ENCODE peak calls at places on chromosomes 2 and 18, in eight cellular contexts. One of them, this sample, is unnamed.

GRCh38 chr2:241314181-241314932 is 1.1 kb downstream of the HDLBP start:
- DNase-seq in pancreas: no peak
- DNase-seq in mammary epithelial cell: no peak
- DNase-seq in SJSA1: no peak
- DNase-seq in breast epithelium: no peak
- DNase-seq in endodermal cell: no peak
- DNase-seq in small intestine: no peak
- DNase-seq in left ventricle myocardium inferior: no peak
- DNase-seq in this sample: no peak

GRCh38 chr2:240395896-240396622 is 39.4 kb upstream of the GPC1 start:
- DNase-seq in pancreas: peak; percentile 36
- DNase-seq in left ventricle myocardium inferior: no peak
- DNase-seq in breast epithelium: no peak
- DNase-seq in small intestine: no peak
- DNase-seq in endodermal cell: peak; percentile 20
- DNase-seq in mammary epithelial cell: peak; percentile 8
- DNase-seq in SJSA1: no peak
- DNase-seq in this sample: no peak

GRCh38 chr2:205865794-205866490 is 183.6 kb downstream of the NRP2 start:
- DNase-seq in small intestine: no peak
- DNase-seq in left ventricle myocardium inferior: no peak
- DNase-seq in pancreas: no peak
- DNase-seq in breast epithelium: no peak
- DNase-seq in SJSA1: peak; percentile 14
- DNase-seq in endodermal cell: no peak
- DNase-seq in mammary epithelial cell: peak; percentile 17
- DNase-seq in this sample: no peak

GRCh38 chr18:31942301-31942998 is 478 bp downstream of the TRAPPC8 start:
- DNase-seq in small intestine: peak; percentile 39
- DNase-seq in pancreas: peak; percentile 75
- DNase-seq in breast epithelium: peak; percentile 26
- DNase-seq in SJSA1: no peak
- DNase-seq in endodermal cell: no peak
- DNase-seq in mammary epithelial cell: peak; percentile 67
- DNase-seq in left ventricle myocardium inferior: no peak
- DNase-seq in this sample: peak; percentile 27

GRCh38 chr2:27185331-27186026 is 26.4 kb upstream of the ATRAID start:
- DNase-seq in endodermal cell: no peak
- DNase-seq in left ventricle myocardium inferior: no peak
- DNase-seq in pancreas: no peak
- DNase-seq in breast epithelium: no peak
- DNase-seq in mammary epithelial cell: no peak
- DNase-seq in small intestine: peak; percentile 45
- DNase-seq in SJSA1: peak; percentile 96
- DNase-seq in this sample: peak; percentile 68

GRCh38 chr2:173090291-173090877 is 14.7 kb downstream of the MAP3K20 start:
- DNase-seq in SJSA1: peak; percentile 63
- DNase-seq in pancreas: no peak
- DNase-seq in mammary epithelial cell: no peak
- DNase-seq in endodermal cell: peak; percentile 51
- DNase-seq in left ventricle myocardium inferior: peak; percentile 30
- DNase-seq in breast epithelium: no peak
- DNase-seq in small intestine: no peak
- DNase-seq in this sample: no peak

GRCh38 chr2:108587621-108588020 is 53.4 kb downstream of the LIMS1 start:
- DNase-seq in left ventricle myocardium inferior: peak; percentile 31
- DNase-seq in small intestine: no peak
- DNase-seq in SJSA1: peak; percentile 45
- DNase-seq in mammary epithelial cell: peak; percentile 70
- DNase-seq in pancreas: no peak
- DNase-seq in endodermal cell: no peak
- DNase-seq in breast epithelium: no peak
- DNase-seq in this sample: no peak

GRCh38 chr2:111161971-111162370 is 41.3 kb downstream of the BCL2L11 start:
- DNase-seq in small intestine: peak; percentile 32
- DNase-seq in SJSA1: no peak
- DNase-seq in mammary epithelial cell: no peak
- DNase-seq in endodermal cell: peak; percentile 20
- DNase-seq in breast epithelium: peak; percentile 72
- DNase-seq in pancreas: peak; percentile 70
- DNase-seq in left ventricle myocardium inferior: peak; percentile 62
- DNase-seq in this sample: no peak

GRCh38 chr18:48563027-48563426 is 24.2 kb downstream of the CTIF start:
- DNase-seq in pancreas: peak; percentile 9
- DNase-seq in endodermal cell: peak; percentile 54
- DNase-seq in mammary epithelial cell: peak; percentile 73
- DNase-seq in SJSA1: peak; percentile 78
- DNase-seq in breast epithelium: no peak
- DNase-seq in left ventricle myocardium inferior: no peak
- DNase-seq in small intestine: no peak
- DNase-seq in this sample: no peak

GRCh38 chr2:127451981-127452380 is 33.8 kb downstream of the PROC start:
- DNase-seq in SJSA1: peak; percentile 22
- DNase-seq in pancreas: no peak
- DNase-seq in mammary epithelial cell: no peak
- DNase-seq in endodermal cell: no peak
- DNase-seq in left ventricle myocardium inferior: no peak
- DNase-seq in small intestine: no peak
- DNase-seq in breast epithelium: no peak
- DNase-seq in this sample: no peak

GRCh38 chr2:136770384-136770783 is 5.0 kb downstream of the THSD7B start:
- DNase-seq in SJSA1: no peak
- DNase-seq in breast epithelium: no peak
- DNase-seq in small intestine: no peak
- DNase-seq in mammary epithelial cell: no peak
- DNase-seq in pancreas: no peak
- DNase-seq in endodermal cell: no peak
- DNase-seq in left ventricle myocardium inferior: no peak
- DNase-seq in this sample: no peak

GRCh38 chr2:136764397-136765255 is 719 bp upstream of the THSD7B start:
- DNase-seq in mammary epithelial cell: peak; percentile 9
- DNase-seq in left ventricle myocardium inferior: no peak
- DNase-seq in pancreas: peak; percentile 57
- DNase-seq in small intestine: no peak
- DNase-seq in endodermal cell: peak; percentile 86
- DNase-seq in breast epithelium: no peak
- DNase-seq in SJSA1: no peak
- DNase-seq in this sample: no peak

GRCh38 chr2:136767030-136767429 is 1.7 kb downstream of the THSD7B start:
- DNase-seq in SJSA1: no peak
- DNase-seq in endodermal cell: no peak
- DNase-seq in breast epithelium: no peak
- DNase-seq in pancreas: no peak
- DNase-seq in small intestine: no peak
- DNase-seq in left ventricle myocardium inferior: no peak
- DNase-seq in mammary epithelial cell: no peak
- DNase-seq in this sample: no peak

GRCh38 chr2:136765256-136765735 is at the start of gene THSD7B:
- DNase-seq in pancreas: peak; percentile 58
- DNase-seq in mammary epithelial cell: no peak
- DNase-seq in SJSA1: no peak
- DNase-seq in endodermal cell: peak; percentile 70
- DNase-seq in breast epithelium: no peak
- DNase-seq in small intestine: no peak
- DNase-seq in left ventricle myocardium inferior: no peak
- DNase-seq in this sample: no peak

DNA sequence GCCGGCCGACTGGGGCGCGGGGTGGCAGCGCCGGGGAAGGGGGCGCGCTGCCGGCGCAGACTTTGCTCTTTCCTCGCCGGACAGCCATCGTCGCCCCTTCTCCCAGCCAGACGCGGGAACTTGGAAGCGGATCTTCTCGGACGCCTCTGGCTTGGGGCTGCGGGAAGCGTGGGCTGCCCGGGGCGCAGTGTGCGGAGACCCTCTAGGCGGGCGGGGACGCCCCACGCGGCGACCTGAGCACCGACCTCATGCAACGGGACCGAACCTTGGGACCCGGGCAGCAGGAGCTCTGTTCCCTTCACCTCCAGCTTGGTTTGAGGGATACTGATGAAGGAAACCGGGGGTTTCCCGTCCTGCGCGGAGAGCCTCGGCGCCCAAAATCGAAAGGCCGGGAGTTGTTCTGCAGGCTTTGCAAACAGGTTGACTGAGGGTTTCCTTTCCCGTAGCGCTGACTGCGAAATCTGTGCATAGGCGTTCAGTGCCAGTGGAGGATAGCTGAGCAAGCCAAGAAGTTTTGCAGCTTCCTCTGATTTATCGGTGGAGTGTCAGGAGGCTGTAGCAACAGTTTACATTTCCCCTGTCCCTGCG is 485 bp downstream of the THSD7B start:
- DNase-seq in breast epithelium: no peak
- DNase-seq in mammary epithelial cell: no peak
- DNase-seq in pancreas: peak; percentile 52
- DNase-seq in small intestine: no peak
- DNase-seq in endodermal cell: peak; percentile 70
- DNase-seq in left ventricle myocardium inferior: no peak
- DNase-seq in SJSA1: no peak
- DNase-seq in this sample: no peak
- H3K4me3 ChIP-seq in breast epithelium: peak overlapping the region; percentile 33
- H3K4me3 ChIP-seq in mammary epithelial cell: no peak overlapping the region
- H3K4me3 ChIP-seq in pancreas: peak overlapping the region; percentile 55
- H3K4me3 ChIP-seq in small intestine: peak overlapping the region; percentile 15
- H3K4me3 ChIP-seq in endodermal cell: peak overlapping the region; percentile 82
- H3K4me3 ChIP-seq in left ventricle myocardium inferior: peak overlapping the region; percentile 68
- H3K4me3 ChIP-seq in SJSA1: no peak overlapping the region
- H3K4me3 ChIP-seq in this sample: peak overlapping the region; percentile 48

GRCh38 chr2:222297600-222297935 is 1.2 kb downstream of the PAX3 start:
- DNase-seq in mammary epithelial cell: no peak
- DNase-seq in endodermal cell: peak; percentile 73
- DNase-seq in left ventricle myocardium inferior: no peak
- DNase-seq in pancreas: no peak
- DNase-seq in small intestine: no peak
- DNase-seq in SJSA1: no peak
- DNase-seq in breast epithelium: no peak
- DNase-seq in this sample: no peak
- H3K9me3 ChIP-seq in mammary epithelial cell: no peaks in the 10 kb centered on the region
- H3K9me3 ChIP-seq in endodermal cell: no peaks in the 10 kb centered on the region
- H3K9me3 ChIP-seq in left ventricle myocardium inferior: no peaks in the 10 kb centered on the region
- H3K9me3 ChIP-seq in pancreas: no peaks in the 10 kb centered on the region
- H3K9me3 ChIP-seq in small intestine: no peaks in the 10 kb centered on the region
- H3K9me3 ChIP-seq in SJSA1: no peaks in the 10 kb centered on the region
- H3K9me3 ChIP-seq in breast epithelium: peaks cover 5% of the 10 kb centered on the region
- H3K9me3 ChIP-seq in this sample: no peaks in the 10 kb centered on the region

GRCh38 chr2:160199683-160200389 is at the start of gene ITGB6:
- DNase-seq in mammary epithelial cell: peak; percentile 73
- DNase-seq in pancreas: no peak
- DNase-seq in SJSA1: no peak
- DNase-seq in endodermal cell: no peak
- DNase-seq in breast epithelium: no peak
- DNase-seq in small intestine: peak; percentile 68
- DNase-seq in left ventricle myocardium inferior: no peak
- DNase-seq in this sample: no peak

GRCh38 chr2:160203422-160203821 is 3.4 kb upstream of the ITGB6 start:
- DNase-seq in SJSA1: no peak
- DNase-seq in pancreas: no peak
- DNase-seq in small intestine: no peak
- DNase-seq in mammary epithelial cell: no peak
- DNase-seq in left ventricle myocardium inferior: no peak
- DNase-seq in breast epithelium: no peak
- DNase-seq in endodermal cell: no peak
- DNase-seq in this sample: no peak

GRCh38 chr2:160200921-160201320 is 849 bp upstream of the ITGB6 start:
- DNase-seq in left ventricle myocardium inferior: no peak
- DNase-seq in endodermal cell: no peak
- DNase-seq in SJSA1: no peak
- DNase-seq in pancreas: no peak
- DNase-seq in breast epithelium: no peak
- DNase-seq in small intestine: no peak
- DNase-seq in mammary epithelial cell: no peak
- DNase-seq in this sample: no peak

GRCh38 chr2:160203007-160203406 is 2.9 kb upstream of the ITGB6 start:
- DNase-seq in endodermal cell: no peak
- DNase-seq in SJSA1: no peak
- DNase-seq in breast epithelium: no peak
- DNase-seq in pancreas: no peak
- DNase-seq in mammary epithelial cell: no peak
- DNase-seq in small intestine: no peak
- DNase-seq in left ventricle myocardium inferior: no peak
- DNase-seq in this sample: no peak

DNA sequence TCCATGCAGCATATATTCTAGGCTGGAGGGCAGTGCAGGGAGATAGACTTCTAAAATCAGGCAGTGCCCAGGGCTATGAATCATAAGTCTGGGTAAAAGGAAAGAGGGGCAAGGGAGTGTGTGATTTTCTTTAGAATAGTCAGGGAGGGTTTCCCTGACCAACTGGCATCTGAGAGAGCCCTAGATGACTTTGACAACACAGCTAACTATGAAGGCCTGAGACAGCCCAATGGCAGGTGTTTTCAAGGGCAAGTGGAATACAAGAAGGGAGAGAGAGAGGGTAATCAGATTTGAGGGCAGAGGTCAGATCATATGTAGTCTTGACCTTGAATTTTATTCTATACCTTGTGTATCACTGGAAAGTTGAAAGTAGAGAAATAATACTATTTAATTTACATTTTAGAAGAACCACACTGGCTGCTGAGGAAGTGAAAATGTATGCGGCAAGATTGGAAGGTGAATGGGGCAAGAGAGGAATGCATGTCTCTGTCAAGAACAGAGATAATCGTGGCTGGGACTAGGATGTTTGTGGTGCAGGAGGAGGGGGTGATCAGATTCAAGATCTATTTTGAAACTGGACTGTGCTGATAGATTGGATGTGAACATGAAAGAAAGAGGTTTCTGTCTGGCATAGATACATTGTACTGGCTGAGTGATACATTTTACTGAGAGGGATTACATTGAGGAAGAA is 1.9 kb upstream of the ITGB6 start:
- DNase-seq in SJSA1: no peak
- DNase-seq in pancreas: no peak
- DNase-seq in small intestine: no peak
- DNase-seq in mammary epithelial cell: no peak
- DNase-seq in endodermal cell: no peak
- DNase-seq in left ventricle myocardium inferior: no peak
- DNase-seq in breast epithelium: no peak
- DNase-seq in this sample: no peak
- H3K4me3 ChIP-seq in SJSA1: no peak overlapping the region
- H3K4me3 ChIP-seq in pancreas: no peak overlapping the region
- H3K4me3 ChIP-seq in small intestine: no peak overlapping the region
- H3K4me3 ChIP-seq in mammary epithelial cell: no peak overlapping the region
- H3K4me3 ChIP-seq in endodermal cell: no peak overlapping the region
- H3K4me3 ChIP-seq in left ventricle myocardium inferior: no peak overlapping the region
- H3K4me3 ChIP-seq in breast epithelium: no peak overlapping the region
- H3K4me3 ChIP-seq in this sample: no peak overlapping the region

GRCh38 chr2:118521960-118522359 is 325.5 kb downstream of the EN1 start:
- DNase-seq in SJSA1: no peak
- DNase-seq in endodermal cell: no peak
- DNase-seq in small intestine: no peak
- DNase-seq in mammary epithelial cell: no peak
- DNase-seq in left ventricle myocardium inferior: no peak
- DNase-seq in pancreas: no peak
- DNase-seq in breast epithelium: no peak
- DNase-seq in this sample: no peak

GRCh38 chr2:118523761-118524160 is 323.7 kb downstream of the EN1 start:
- DNase-seq in SJSA1: no peak
- DNase-seq in pancreas: no peak
- DNase-seq in breast epithelium: no peak
- DNase-seq in small intestine: no peak
- DNase-seq in left ventricle myocardium inferior: no peak
- DNase-seq in endodermal cell: no peak
- DNase-seq in mammary epithelial cell: no peak
- DNase-seq in this sample: no peak

GRCh38 chr2:118524911-118525310 is 322.5 kb downstream of the EN1 start:
- DNase-seq in small intestine: no peak
- DNase-seq in left ventricle myocardium inferior: no peak
- DNase-seq in SJSA1: no peak
- DNase-seq in mammary epithelial cell: no peak
- DNase-seq in endodermal cell: no peak
- DNase-seq in pancreas: no peak
- DNase-seq in breast epithelium: no peak
- DNase-seq in this sample: no peak

GRCh38 chr2:118521272-118521671 is 326.2 kb downstream of the EN1 start:
- DNase-seq in left ventricle myocardium inferior: no peak
- DNase-seq in small intestine: no peak
- DNase-seq in pancreas: no peak
- DNase-seq in endodermal cell: no peak
- DNase-seq in breast epithelium: no peak
- DNase-seq in SJSA1: no peak
- DNase-seq in mammary epithelial cell: no peak
- DNase-seq in this sample: no peak
- H3K9me3 ChIP-seq in left ventricle myocardium inferior: peaks cover 45% of the 10 kb centered on the region
- H3K9me3 ChIP-seq in small intestine: no peaks in the 10 kb centered on the region
- H3K9me3 ChIP-seq in pancreas: no peaks in the 10 kb centered on the region
- H3K9me3 ChIP-seq in endodermal cell: peaks cover 17% of the 10 kb centered on the region
- H3K9me3 ChIP-seq in breast epithelium: peaks cover 21% of the 10 kb centered on the region
- H3K9me3 ChIP-seq in SJSA1: no peaks in the 10 kb centered on the region
- H3K9me3 ChIP-seq in mammary epithelial cell: peaks cover 30% of the 10 kb centered on the region
- H3K9me3 ChIP-seq in this sample: no peaks in the 10 kb centered on the region

This sample was measured in Peyer's patch.